ENCODE peak calls at places on chromosomes 16 and 17, in five cellular contexts. Q is T-helper 17 cell, V is fibroblast of villous mesenchyme, N is hepatic stellate cell, F is hypothalamus. Y is an unnamed sample.
A peak's percentile ranks its signal among the peaks of the same experiment; 100 is the strongest.

GRCh38 chr17:45050680-45051059 is 762 bp downstream of the DCAKD start:
- DNase-seq in N (no peak), V (peak; percentile 31), F (no peak), Q (peak; percentile 17), Y (peak; percentile 32)

GRCh38 chr16:721765-722481 is 977 bp downstream of the ANTKMT start:
- DNase-seq in N (no peak), V (no peak), Q (no peak), F (no peak), Y (no peak)

GRCh38 chr17:76909971-76910760 is 42.0 kb downstream of the MGAT5B start:
- DNase-seq in V (peak; percentile 48), N (peak; percentile 63), F (no peak), Q (no peak), Y (peak; percentile 53)

GRCh38 chr16:57591086-57591869 is 37.2 kb upstream of the ADGRG1 start:
- DNase-seq in V (peak; percentile 56), N (peak; percentile 80), Q (peak; percentile 43), F (peak; percentile 18), Y (peak; percentile 87)

GRCh38 chr16:69613283-69614154 is 47.8 kb downstream of the NFAT5 start:
- DNase-seq in N (no peak), V (peak; percentile 58), Q (no peak), F (no peak), Y (peak; percentile 24)

GRCh38 chr17:39631403-39631802 is 4.7 kb downstream of the PPP1R1B start:
- DNase-seq in N (no peak), Q (no peak), V (no peak), F (no peak), Y (no peak)

GRCh38 chr16:56781565-56781964 is 51.6 kb downstream of the NUP93 start:
- DNase-seq in F (no peak), Q (no peak), N (no peak), V (no peak), Y (no peak)

GRCh38 chr17:1559743-1560581 is 2.6 kb downstream of the PITPNA start:
- DNase-seq in N (no peak), F (no peak), Q (no peak), V (no peak), Y (no peak)

GRCh38 chr17:82787081-82787848 is 35.4 kb downstream of the TBCD start:
- DNase-seq in V (no peak), F (peak; percentile 11), Q (no peak), N (no peak), Y (no peak)

GRCh38 chr17:50380369-50381259 is 7.6 kb downstream of the EME1 start:
- DNase-seq in Q (no peak), F (no peak), V (no peak), N (no peak), Y (no peak)

GRCh38 chr17:40436631-40437030 is 6.6 kb upstream of the IGFBP4 start:
- DNase-seq in V (no peak), Q (no peak), F (no peak), N (no peak), Y (no peak)

GRCh38 chr17:31588034-31588433 is 196.6 kb downstream of the RAB11FIP4 start:
- DNase-seq in N (no peak), F (no peak), V (no peak), Q (no peak), Y (no peak)

Y was measured in lung microvascular endothelial cell.